ENCODE peak calls at places on chromosome 20, in four cellular contexts. Y, I, X and S are unnamed samples.

GRCh38 chr20:1121439-1121838 is 3.0 kb downstream of the PSMF1 start:
- DNase-seq in Y (peak; percentile 7), I (no peak), X (no peak), S (no peak)

GRCh38 chr20:31587545-31588389 is 17.3 kb upstream of the ID1 start:
- DNase-seq in Y (peak; percentile 52), I (peak; percentile 71), X (no peak), S (no peak)

GRCh38 chr20:38724603-38725457 is 544 bp downstream of the SLC32A1 start:
- DNase-seq in Y (no peak), I (no peak), X (no peak), S (no peak)

GRCh38 chr20:21548390-21549035 is 34.6 kb upstream of the NKX2-2 start:
- DNase-seq in Y (no peak), I (no peak), X (no peak), S (no peak)

GRCh38 chr20:41818369-41818768 is 200.2 kb upstream of the CHD6 start:
- DNase-seq in Y (no peak), I (no peak), X (no peak), S (no peak)

GRCh38 chr20:21510414-21510971 is 3.4 kb downstream of the NKX2-2 start:
- DNase-seq in Y (no peak), I (no peak), X (no peak), S (no peak)

GRCh38 chr20:37538003-37538402 is 10.3 kb upstream of the BLCAP start:
- DNase-seq in Y (peak; percentile 79), I (no peak), X (no peak), S (no peak)

GRCh38 chr20:34815636-34816035 is 9.8 kb downstream of the NCOA6 start:
- DNase-seq in Y (no peak), I (no peak), X (no peak), S (no peak)

GRCh38 chr20:1874534-1875168 is 20.6 kb upstream of the SIRPA start:
- DNase-seq in Y (peak; percentile 52), I (no peak), X (no peak), S (no peak)

GRCh38 chr20:52261792-52262191 is 70.2 kb upstream of the ZFP64 start:
- DNase-seq in Y (no peak), I (no peak), X (no peak), S (no peak)

GRCh38 chr20:4902788-4903187 is 98.5 kb downstream of the SLC23A2 start:
- DNase-seq in Y (no peak), I (no peak), X (no peak), S (no peak)

GRCh38 chr20:25273541-25274358 is 25.9 kb downstream of the PYGB start:
- DNase-seq in Y (no peak), I (peak; percentile 23), X (no peak), S (peak; percentile 57)

GRCh38 chr20:22770240-22770800 is 185.9 kb upstream of the FOXA2 start:
- DNase-seq in Y (no peak), I (no peak), X (no peak), S (no peak)

GRCh38 chr20:51797357-51798025 is 4.8 kb downstream of the SALL4 start:
- DNase-seq in Y (peak; percentile 29), I (no peak), X (no peak), S (no peak)

GRCh38 chr20:48201881-48202280 is 416.6 kb upstream of the SULF2 start:
- DNase-seq in Y (no peak), I (no peak), X (no peak), S (no peak)

GRCh38 chr20:14569631-14570030 is 232.2 kb upstream of the FLRT3 start:
- DNase-seq in Y (no peak), I (no peak), X (no peak), S (no peak)

GRCh38 chr20:62200491-62201172 is 17.8 kb downstream of the MTG2 start:
- DNase-seq in Y (no peak), I (no peak), X (no peak), S (peak; percentile 92)

GRCh38 chr20:62358171-62358719 is 8.9 kb downstream of the LAMA5 start:
- DNase-seq in Y (no peak), I (peak; percentile 43), X (no peak), S (no peak)

GRCh38 chr20:34877002-34877264 is 521 bp downstream of the ACSS2 start:
- DNase-seq in Y (no peak), I (no peak), X (no peak), S (no peak)

GRCh38 chr20:25195962-25196700 is 619 bp downstream of the ENTPD6 start:
- DNase-seq in Y (no peak), I (no peak), X (no peak), S (no peak)

GRCh38 chr20:10508060-10508459 is 73.0 kb downstream of the SLX4IP start:
- DNase-seq in Y (peak; percentile 44), I (no peak), X (no peak), S (no peak)

GRCh38 chr20:5859611-5860010 is 90.7 kb downstream of the TRMT6 start:
- DNase-seq in Y (no peak), I (no peak), X (no peak), S (no peak)

GRCh38 chr20:36335187-36335870 is 29.2 kb downstream of the DLGAP4 start:
- DNase-seq in Y (no peak), I (no peak), X (no peak), S (no peak)

GRCh38 chr20:62979876-62980373 is 26.8 kb downstream of the BHLHE23 start:
- DNase-seq in Y (no peak), I (no peak), X (no peak), S (no peak)

GRCh38 chr20:48186447-48186846 is 401.2 kb upstream of the SULF2 start:
- DNase-seq in Y (peak; percentile 51), I (no peak), X (no peak), S (no peak)

GRCh38 chr20:50392138-50392866 is 117.9 kb upstream of the PTPN1 start:
- DNase-seq in Y (no peak), I (no peak), X (no peak), S (no peak)

GRCh38 chr20:23295934-23296333 is 54.7 kb upstream of the NXT1 start:
- DNase-seq in Y (no peak), I (no peak), X (no peak), S (no peak)

GRCh38 chr20:61271273-61272221 is 19.5 kb downstream of the CDH4 start:
- DNase-seq in Y (no peak), I (no peak), X (no peak), S (no peak)

GRCh38 chr20:44287272-44288097 is 23.5 kb downstream of the FITM2 start:
- DNase-seq in Y (peak; percentile 63), I (peak; percentile 48), X (no peak), S (no peak)

DNA sequence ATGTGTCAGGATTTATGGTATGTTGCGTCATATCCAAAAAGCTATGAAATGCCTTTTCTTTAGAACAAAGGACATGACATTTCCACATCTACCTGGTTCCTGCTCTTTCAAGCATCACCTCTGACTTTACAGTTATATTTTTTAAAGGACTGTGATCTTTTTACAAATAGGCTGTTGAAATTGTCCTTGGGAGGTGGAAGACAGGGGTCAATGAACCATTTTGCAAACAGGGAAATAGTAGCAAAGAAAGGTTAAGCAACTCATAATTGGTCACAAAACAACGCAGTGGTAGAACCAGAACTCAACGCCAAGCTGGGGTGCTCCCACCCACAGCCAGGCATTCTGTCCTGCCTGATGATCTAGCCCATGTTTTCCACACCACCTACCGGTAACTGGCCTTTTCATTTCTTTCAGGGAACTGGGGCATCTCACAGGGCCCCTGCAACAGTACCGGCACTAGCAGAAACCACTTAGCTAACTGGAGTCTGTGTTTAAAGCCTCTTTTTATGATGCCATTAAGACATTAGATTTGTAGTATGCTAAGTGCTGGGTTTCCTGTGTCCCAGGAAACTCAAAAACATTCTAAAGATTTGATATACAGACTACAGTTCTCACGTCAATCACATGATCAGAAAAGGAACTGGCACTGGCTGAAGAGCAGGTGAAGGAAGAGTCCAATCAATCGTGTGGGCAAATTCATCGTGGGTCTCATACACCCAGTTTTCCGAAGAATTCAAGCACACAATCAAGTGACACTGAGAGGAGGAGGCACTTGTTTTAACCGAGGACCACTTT is 13.9 kb downstream of the ZNF217 start:
- DNase-seq in Y (peak; percentile 88), I (no peak), X (no peak), S (no peak)
- TF ChIP-seq CTCF in Y (no peak), I (no peak), X (no peak), S (no peak)

DNA sequence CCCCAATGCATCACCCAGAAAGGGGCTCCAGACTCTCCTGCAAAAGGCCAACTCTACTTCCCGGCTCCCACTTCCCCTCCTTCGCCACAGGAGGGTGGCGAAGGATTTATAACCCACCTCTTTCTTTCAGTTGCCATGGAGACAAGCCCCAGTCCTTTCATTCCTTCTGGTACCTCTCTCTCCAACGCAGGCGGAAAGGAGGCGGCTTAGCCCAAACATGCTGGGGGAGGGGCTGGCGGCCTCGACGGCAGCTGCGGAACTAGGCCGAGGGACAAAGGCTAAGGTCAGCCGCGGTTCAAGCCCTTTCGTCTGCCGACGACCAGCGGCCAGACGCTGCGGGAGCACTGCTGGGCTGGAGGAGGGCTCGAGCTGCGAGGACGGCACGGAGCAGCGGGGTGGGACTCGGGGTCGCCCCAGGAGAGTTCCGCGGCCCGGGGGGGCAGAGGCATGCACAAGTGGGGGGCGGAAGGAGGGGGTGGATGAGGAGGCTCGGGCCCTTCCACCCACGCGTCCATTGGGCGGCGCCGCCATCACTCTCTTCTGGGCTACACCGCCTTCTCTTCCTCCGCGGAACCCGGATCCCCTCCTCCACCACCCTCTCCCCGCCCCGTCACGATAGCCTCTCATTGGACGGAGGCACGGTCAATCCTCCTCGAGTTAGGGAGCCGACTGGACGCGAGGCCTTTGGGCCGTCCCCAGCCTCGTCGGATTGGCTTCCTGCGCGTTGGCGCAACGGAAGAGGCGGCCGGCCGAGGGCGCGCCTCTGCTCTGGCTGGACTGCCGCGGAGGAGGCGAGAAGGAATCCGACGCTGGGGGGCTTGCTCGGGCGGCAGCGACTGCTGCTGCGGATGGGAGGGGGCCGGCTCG is at the start of gene PANK2:
- DNase-seq in Y (peak; percentile 100), I (peak; percentile 100), X (peak; percentile 97), S (peak; percentile 99)
- TF ChIP-seq CTCF in Y (peak; percentile 55), I (peak; percentile 63), X (peak; percentile 72), S (peak; percentile 71)

GRCh38 chr20:57047281-57048026 is 219.0 kb downstream of the BMP7 start:
- DNase-seq in Y (no peak), I (no peak), X (no peak), S (no peak)
- TF ChIP-seq CTCF in Y (no peak), I (no peak), X (no peak), S (peak; percentile 65)

DNA sequence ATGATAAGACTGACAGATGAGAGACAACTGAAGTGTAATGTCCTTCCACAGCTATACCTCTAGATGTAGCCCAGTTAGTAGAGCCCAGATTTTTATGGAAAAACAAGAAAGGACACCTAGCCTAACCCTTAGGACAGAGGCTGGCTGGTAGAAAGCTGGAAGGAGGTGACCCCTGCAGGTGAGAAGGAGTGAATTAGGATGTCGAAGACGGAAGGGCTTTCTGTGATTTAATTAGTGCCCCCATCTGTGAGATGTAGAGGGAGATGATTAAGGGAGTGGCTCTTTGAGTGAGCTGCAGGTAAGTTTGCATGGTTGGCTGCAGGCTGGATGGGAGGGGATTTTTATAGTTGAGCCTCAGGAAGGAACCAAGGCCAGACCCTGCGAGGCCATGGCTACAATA is 82.8 kb downstream of the GFRA4 start:
- DNase-seq in Y (no peak), I (no peak), X (no peak), S (no peak)
- TF ChIP-seq CTCF in Y (no peak), I (no peak), X (no peak), S (no peak)

GRCh38 chr20:11891081-11891826 is 26.4 kb upstream of the BTBD3 start:
- DNase-seq in Y (peak; percentile 39), I (peak; percentile 63), X (peak; percentile 5), S (peak; percentile 79)
- TF ChIP-seq CTCF in Y (no peak), I (no peak), X (no peak), S (no peak)